ENCODE peak calls at places on chromosome 15, in four cellular contexts. C is fibroblast of lung; Y is tibial artery; U is CD8-positive, alpha-beta T cell. Z is an unnamed sample. For H3K9me3, the result is how much of the 10 kb centered on the place peaks cover.

GRCh38 chr15:36161781-36162212 is 417.6 kb upstream of the CDIN1 start:
- DNase-seq in U (no peak), Y (peak), C (peak), Z (no peak)

GRCh38 chr15:34154725-34155204 is 52.9 kb downstream of the PGBD4 start:
- DNase-seq in C (no peak), Y (no peak), U (no peak), Z (no peak)

GRCh38 chr15:47363653-47364052 is 353.7 kb upstream of the SEMA6D start:
- DNase-seq in Y (no peak), C (no peak), U (no peak), Z (no peak)

GRCh38 chr15:74616020-74616939 is 644 bp downstream of the CLK3 start:
- DNase-seq in C (peak), Y (peak), U (peak), Z (peak)

GRCh38 chr15:101057841-101058407 is 138.8 kb downstream of the LRRK1 start:
- DNase-seq in C (no peak), U (no peak), Y (peak), Z (no peak)

GRCh38 chr15:93803406-93803805 is 428.0 kb upstream of the MCTP2 start:
- DNase-seq in U (no peak), C (no peak), Y (no peak), Z (no peak)

GRCh38 chr15:68719676-68720075 is 101.0 kb downstream of the ANP32A start:
- DNase-seq in Y (no peak), U (no peak), C (no peak), Z (no peak)

GRCh38 chr15:74144153-74144775 is 13.9 kb downstream of the ISLR2 start:
- DNase-seq in Y (no peak), U (no peak), C (no peak), Z (no peak)

GRCh38 chr15:34038023-34038403 is 991 bp downstream of the AVEN start:
- DNase-seq in C (no peak), U (no peak), Y (no peak), Z (no peak)

GRCh38 chr15:64842099-64842940 is 605 bp downstream of the PLEKHO2 start:
- DNase-seq in Y (peak), C (no peak), U (no peak), Z (no peak)

GRCh38 chr15:79815468-79815867 is 81.3 kb downstream of the MTHFS start:
- DNase-seq in C (no peak), Y (no peak), U (no peak), Z (no peak)

GRCh38 chr15:70792171-70792573 is 28.8 kb upstream of the UACA start:
- DNase-seq in C (no peak), Y (no peak), U (no peak), Z (no peak)

GRCh38 chr15:71011503-71012155 is 103.6 kb upstream of the THSD4 start:
- DNase-seq in U (no peak), C (peak), Y (no peak), Z (no peak)

DNA sequence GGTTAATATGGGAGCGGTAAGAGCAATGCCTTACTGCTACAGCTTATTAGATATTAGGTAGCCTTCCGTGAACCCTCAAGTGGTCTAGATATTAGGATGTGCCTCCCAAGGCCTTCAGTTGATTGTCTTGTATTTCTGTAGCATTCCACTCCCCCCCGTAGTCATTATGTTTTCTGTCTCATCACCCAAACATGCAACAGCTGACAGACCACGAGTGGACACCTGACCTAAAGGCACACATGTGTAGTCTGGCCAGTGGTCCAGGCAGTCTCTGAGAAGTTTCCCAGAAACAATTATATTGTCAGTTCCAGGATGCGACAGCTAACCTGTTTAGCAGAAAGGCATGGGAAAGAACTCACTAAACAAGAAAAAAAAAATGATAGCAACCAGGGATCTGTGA is 1000.9 kb downstream of the AGBL1 start:
- DNase-seq in C (no peak), U (no peak), Y (no peak), Z (no peak)
- H3K9me3 ChIP-seq in C (under half), U (under half), Y (under half), Z (under half)

GRCh38 chr15:28098766-28099554 is at the start of gene OCA2:
- DNase-seq in U (no peak), Y (peak), C (peak), Z (peak)
- TF ChIP-seq CTCF in U (peak), Y (no peak), C (peak), Z (peak)

GRCh38 chr15:84979651-84980050 is 2.0 kb upstream of the PDE8A start:
- DNase-seq in U (no peak), Y (no peak), C (no peak), Z (no peak)
- H3K27ac ChIP-seq in U (no peak), Y (no peak), C (no peak), Z (no peak)

GRCh38 chr15:76285241-76285825 is 25.9 kb downstream of the ETFA start:
- DNase-seq in U (no peak), Y (no peak), C (peak), Z (no peak)

GRCh38 chr15:76282451-76282850 is 28.8 kb downstream of the ETFA start:
- DNase-seq in Y (no peak), C (no peak), U (no peak), Z (no peak)

GRCh38 chr15:76289582-76289981 is 21.7 kb downstream of the ETFA start:
- DNase-seq in C (no peak), U (no peak), Y (no peak), Z (no peak)

GRCh38 chr15:76286231-76286879 is 24.9 kb downstream of the ETFA start:
- DNase-seq in U (no peak), C (peak), Y (no peak), Z (no peak)
- H3K9me3 ChIP-seq in U (under half), C (under half), Y (under half), Z (under half)

GRCh38 chr15:62709261-62709660 is 333.3 kb upstream of the TPM1 start:
- DNase-seq in C (no peak), U (no peak), Y (no peak), Z (no peak)

GRCh38 chr15:62711691-62712454 is 330.7 kb upstream of the TPM1 start:
- DNase-seq in C (no peak), U (no peak), Y (no peak), Z (no peak)

GRCh38 chr15:62708470-62708869 is 334.1 kb upstream of the TPM1 start:
- DNase-seq in Y (no peak), U (no peak), C (no peak), Z (no peak)

GRCh38 chr15:62706361-62706760 is 336.2 kb upstream of the TPM1 start:
- DNase-seq in C (peak), U (no peak), Y (no peak), Z (no peak)
- TF ChIP-seq CTCF in C (no peak), U (no peak), Y (peak), Z (no peak)

GRCh38 chr15:60682615-60683014 is 203.7 kb upstream of the ICE2 start:
- DNase-seq in Y (no peak), C (no peak), U (no peak), Z (no peak)
- H3K27ac ChIP-seq in Y (peak), C (no peak), U (no peak), Z (no peak)

GRCh38 chr15:25185791-25186190 is 231.0 kb downstream of the SNRPN start:
- DNase-seq in U (no peak), Y (peak), C (no peak), Z (no peak)
- H3K9me3 ChIP-seq in U (under half), Y (under half), C (under half), Z (under half)

GRCh38 chr15:45715528-45715927 is 80.7 kb downstream of the SQOR start:
- DNase-seq in Y (no peak), C (peak), U (no peak), Z (no peak)
- TF ChIP-seq CTCF in Y (peak), C (peak), U (no peak), Z (peak)

Z was measured in CD4-positive, alpha-beta T cell.